ENCODE peak calls at places on chromosomes 3 and 15, in seven cellular contexts. R, A, C, F, N, L and P are unnamed samples.
A peak's percentile ranks its signal among the peaks of the same experiment; 100 is the strongest.

GRCh38 chr3:156158656-156159295 is 38.4 kb downstream of the KCNAB1 start:
- DNase-seq in N (no peak), C (no peak), R (no peak), A (no peak), L (no peak), F (no peak), P (no peak)

GRCh38 chr15:74400915-74401757 is 32.6 kb downstream of the SEMA7A start:
- DNase-seq in L (no peak), N (no peak), R (no peak), C (no peak), A (no peak), F (peak; percentile 70), P (peak; percentile 87)

GRCh38 chr3:158488670-158489069 is 82.3 kb upstream of the MLF1 start:
- DNase-seq in F (no peak), N (no peak), R (no peak), A (no peak), L (no peak), C (no peak), P (no peak)

GRCh38 chr3:27686642-27687041 is 35.5 kb downstream of the EOMES start:
- DNase-seq in F (no peak), L (no peak), A (peak; percentile 88), C (no peak), R (no peak), N (no peak), P (no peak)

GRCh38 chr3:118425272-118425837 is 609.3 kb downstream of the IGSF11 start:
- DNase-seq in N (no peak), F (no peak), C (no peak), A (peak; percentile 15), L (no peak), R (no peak), P (no peak)

GRCh38 chr3:32872487-32873382 is 54.9 kb downstream of the TRIM71 start:
- DNase-seq in N (peak; percentile 47), R (no peak), F (no peak), C (no peak), L (no peak), A (peak; percentile 20), P (no peak)

GRCh38 chr15:66831289-66831688 is 129.3 kb downstream of the SMAD6 start:
- DNase-seq in R (no peak), C (no peak), L (no peak), A (no peak), F (no peak), N (no peak), P (no peak)

GRCh38 chr15:78232951-78233350 is 1.4 kb downstream of the ACSBG1 start:
- DNase-seq in A (no peak), F (no peak), R (no peak), L (no peak), N (no peak), C (no peak), P (no peak)

GRCh38 chr15:83323296-83323711 is 38.8 kb upstream of the BNC1 start:
- DNase-seq in N (peak; percentile 76), A (peak; percentile 95), R (no peak), F (no peak), C (no peak), L (peak; percentile 78), P (no peak)

GRCh38 chr15:48877630-48878595 is at the start of gene EID1:
- DNase-seq in N (peak; percentile 97), F (peak; percentile 91), C (peak; percentile 98), L (peak; percentile 73), A (peak; percentile 97), R (peak; percentile 96), P (peak; percentile 96)

GRCh38 chr3:171809513-171810277 is 588 bp downstream of the PLD1 start:
- DNase-seq in L (no peak), A (peak; percentile 95), C (peak; percentile 73), R (peak; percentile 76), F (no peak), N (peak; percentile 89), P (peak; percentile 65)
- TF ChIP-seq EZH2 in L (no peak), A (no peak), C (no peak), R (no peak), F (no peak), N (no peak), P (no peak)

GRCh38 chr3:176431986-176432385 is 765.3 kb downstream of the TBL1XR1 start:
- DNase-seq in A (no peak), N (no peak), C (no peak), F (no peak), R (no peak), L (no peak), P (no peak)
- TF ChIP-seq EZH2 in A (no peak), N (no peak), C (no peak), F (no peak), R (no peak), L (no peak), P (no peak)

GRCh38 chr3:57164217-57164605 is 942 bp downstream of the IL17RD start:
- DNase-seq in F (no peak), L (no peak), A (peak; percentile 40), C (no peak), N (peak; percentile 52), R (no peak), P (no peak)
- TF ChIP-seq EZH2 in F (no peak), L (peak; percentile 53), A (peak; percentile 69), C (no peak), N (no peak), R (no peak), P (no peak)

GRCh38 chr15:89409993-89410767 is 75.6 kb upstream of the POLG start:
- DNase-seq in R (no peak), A (no peak), N (no peak), L (no peak), F (no peak), C (peak; percentile 33), P (no peak)

GRCh38 chr15:89414571-89414970 is 79.9 kb upstream of the POLG start:
- DNase-seq in N (no peak), F (no peak), C (no peak), L (no peak), A (no peak), R (no peak), P (no peak)

GRCh38 chr15:89413877-89414276 is 79.3 kb upstream of the POLG start:
- DNase-seq in C (no peak), R (no peak), F (no peak), L (peak; percentile 71), N (no peak), A (no peak), P (no peak)

GRCh38 chr15:89409184-89409992 is 74.8 kb upstream of the POLG start:
- DNase-seq in L (no peak), F (no peak), R (no peak), N (no peak), C (peak; percentile 56), A (no peak), P (no peak)

DNA sequence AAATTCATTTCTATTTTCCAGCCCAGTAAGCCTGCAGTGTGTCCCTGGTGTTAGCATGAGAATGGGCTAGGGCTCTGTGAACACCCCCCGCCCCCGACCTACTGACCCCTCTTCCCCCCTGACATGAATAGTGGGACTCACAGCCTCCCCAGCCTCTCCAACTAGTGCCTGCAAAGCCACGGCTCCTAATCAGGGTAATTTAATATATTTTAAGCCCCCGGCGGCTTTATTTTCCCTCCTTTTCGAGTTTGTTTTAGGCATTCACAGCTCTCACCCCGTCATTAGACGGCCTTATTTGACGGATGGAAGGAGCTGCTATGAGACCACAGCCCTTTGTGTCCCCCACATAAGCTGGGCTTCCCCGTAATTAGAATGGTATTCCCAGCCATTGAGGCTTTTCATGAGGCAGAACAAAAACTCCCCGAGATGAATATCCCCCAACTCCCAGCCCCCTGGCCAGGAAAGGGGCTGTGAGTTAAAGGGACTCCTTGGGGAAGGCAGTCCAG is 78.3 kb upstream of the POLG start:
- DNase-seq in L (no peak), N (no peak), A (no peak), F (no peak), R (no peak), C (peak; percentile 82), P (no peak)
- TF ChIP-seq EZH2 in L (no peak), N (peak; percentile 12), A (no peak), F (no peak), R (peak; percentile 70), C (no peak), P (no peak)